ENCODE peak calls at places on chromosomes 1 and 21, in seven cellular contexts. One of them, this sample, is unnamed.
A peak's percentile ranks its signal among the peaks of the same experiment; 100 is the strongest.

GRCh38 chr21:46027855-46028493 is 46.4 kb downstream of the COL6A1 start:
- DNase-seq in stimulated activated CD8-positive, alpha-beta memory T cell treated with anti-CD3 and anti-CD28 coated beads, Interleukin-4, amount 100 ng/mL, for 24 hours: no peak
- DNase-seq in astrocyte of the cerebellum: no peak
- DNase-seq in posterior cingulate gyrus: no peak
- DNase-seq in psoas muscle: peak; percentile 23
- DNase-seq in hepatocyte: peak; percentile 5
- DNase-seq in adipocyte: peak; percentile 72
- DNase-seq in this sample: peak; percentile 79

GRCh38 chr1:181483561-181484291 is 409 bp downstream of the CACNA1E start:
- DNase-seq in posterior cingulate gyrus: no peak
- DNase-seq in adipocyte: no peak
- DNase-seq in hepatocyte: no peak
- DNase-seq in stimulated activated CD8-positive, alpha-beta memory T cell treated with anti-CD3 and anti-CD28 coated beads, Interleukin-4, amount 100 ng/mL, for 24 hours: no peak
- DNase-seq in psoas muscle: no peak
- DNase-seq in astrocyte of the cerebellum: no peak
- DNase-seq in this sample: no peak

GRCh38 chr1:204409111-204409510 is 2.5 kb downstream of the PPP1R15B start:
- DNase-seq in posterior cingulate gyrus: no peak
- DNase-seq in psoas muscle: no peak
- DNase-seq in adipocyte: peak; percentile 61
- DNase-seq in hepatocyte: no peak
- DNase-seq in stimulated activated CD8-positive, alpha-beta memory T cell treated with anti-CD3 and anti-CD28 coated beads, Interleukin-4, amount 100 ng/mL, for 24 hours: no peak
- DNase-seq in astrocyte of the cerebellum: no peak
- DNase-seq in this sample: no peak

GRCh38 chr1:230072296-230072695 is 5.3 kb downstream of the GALNT2 start:
- DNase-seq in astrocyte of the cerebellum: no peak
- DNase-seq in adipocyte: no peak
- DNase-seq in stimulated activated CD8-positive, alpha-beta memory T cell treated with anti-CD3 and anti-CD28 coated beads, Interleukin-4, amount 100 ng/mL, for 24 hours: no peak
- DNase-seq in posterior cingulate gyrus: no peak
- DNase-seq in psoas muscle: no peak
- DNase-seq in hepatocyte: no peak
- DNase-seq in this sample: no peak

GRCh38 chr1:247357781-247358211 is 26.1 kb upstream of the ZNF496 start:
- DNase-seq in astrocyte of the cerebellum: no peak
- DNase-seq in stimulated activated CD8-positive, alpha-beta memory T cell treated with anti-CD3 and anti-CD28 coated beads, Interleukin-4, amount 100 ng/mL, for 24 hours: no peak
- DNase-seq in adipocyte: no peak
- DNase-seq in psoas muscle: no peak
- DNase-seq in hepatocyte: peak; percentile 39
- DNase-seq in posterior cingulate gyrus: no peak
- DNase-seq in this sample: no peak

GRCh38 chr1:58780586-58781452 is 3.0 kb downstream of the JUN start:
- DNase-seq in astrocyte of the cerebellum: no peak
- DNase-seq in hepatocyte: peak; percentile 51
- DNase-seq in stimulated activated CD8-positive, alpha-beta memory T cell treated with anti-CD3 and anti-CD28 coated beads, Interleukin-4, amount 100 ng/mL, for 24 hours: no peak
- DNase-seq in posterior cingulate gyrus: no peak
- DNase-seq in adipocyte: peak; percentile 68
- DNase-seq in psoas muscle: no peak
- DNase-seq in this sample: no peak

GRCh38 chr1:39615086-39615662 is 24.3 kb downstream of the HEYL start:
- DNase-seq in hepatocyte: no peak
- DNase-seq in psoas muscle: no peak
- DNase-seq in astrocyte of the cerebellum: no peak
- DNase-seq in stimulated activated CD8-positive, alpha-beta memory T cell treated with anti-CD3 and anti-CD28 coated beads, Interleukin-4, amount 100 ng/mL, for 24 hours: no peak
- DNase-seq in adipocyte: no peak
- DNase-seq in posterior cingulate gyrus: no peak
- DNase-seq in this sample: no peak

GRCh38 chr1:175132456-175132855 is 60.1 kb downstream of the KIAA0040 start:
- DNase-seq in hepatocyte: no peak
- DNase-seq in adipocyte: peak; percentile 62
- DNase-seq in stimulated activated CD8-positive, alpha-beta memory T cell treated with anti-CD3 and anti-CD28 coated beads, Interleukin-4, amount 100 ng/mL, for 24 hours: no peak
- DNase-seq in astrocyte of the cerebellum: no peak
- DNase-seq in psoas muscle: no peak
- DNase-seq in posterior cingulate gyrus: no peak
- DNase-seq in this sample: no peak

GRCh38 chr1:207867136-207868081 is 43.5 kb downstream of the CD34 start:
- DNase-seq in posterior cingulate gyrus: no peak
- DNase-seq in psoas muscle: peak; percentile 26
- DNase-seq in hepatocyte: no peak
- DNase-seq in astrocyte of the cerebellum: no peak
- DNase-seq in adipocyte: peak; percentile 29
- DNase-seq in stimulated activated CD8-positive, alpha-beta memory T cell treated with anti-CD3 and anti-CD28 coated beads, Interleukin-4, amount 100 ng/mL, for 24 hours: no peak
- DNase-seq in this sample: no peak

GRCh38 chr1:178486100-178487069 is 10.4 kb downstream of the CLEC20A start:
- DNase-seq in psoas muscle: peak; percentile 23
- DNase-seq in hepatocyte: no peak
- DNase-seq in astrocyte of the cerebellum: no peak
- DNase-seq in adipocyte: no peak
- DNase-seq in posterior cingulate gyrus: no peak
- DNase-seq in stimulated activated CD8-positive, alpha-beta memory T cell treated with anti-CD3 and anti-CD28 coated beads, Interleukin-4, amount 100 ng/mL, for 24 hours: no peak
- DNase-seq in this sample: no peak

GRCh38 chr1:109368464-109368863 is 29.3 kb downstream of the SORT1 start:
- DNase-seq in astrocyte of the cerebellum: no peak
- DNase-seq in hepatocyte: no peak
- DNase-seq in adipocyte: no peak
- DNase-seq in psoas muscle: no peak
- DNase-seq in stimulated activated CD8-positive, alpha-beta memory T cell treated with anti-CD3 and anti-CD28 coated beads, Interleukin-4, amount 100 ng/mL, for 24 hours: no peak
- DNase-seq in posterior cingulate gyrus: no peak
- DNase-seq in this sample: no peak

GRCh38 chr21:45590246-45590725 is 48.0 kb upstream of the SLC19A1 start:
- DNase-seq in posterior cingulate gyrus: no peak
- DNase-seq in adipocyte: peak; percentile 76
- DNase-seq in psoas muscle: peak; percentile 57
- DNase-seq in astrocyte of the cerebellum: no peak
- DNase-seq in hepatocyte: peak; percentile 76
- DNase-seq in stimulated activated CD8-positive, alpha-beta memory T cell treated with anti-CD3 and anti-CD28 coated beads, Interleukin-4, amount 100 ng/mL, for 24 hours: peak; percentile 47
- DNase-seq in this sample: peak; percentile 79

GRCh38 chr1:63907051-63907450 is 133.2 kb downstream of the ROR1 start:
- DNase-seq in psoas muscle: no peak
- DNase-seq in stimulated activated CD8-positive, alpha-beta memory T cell treated with anti-CD3 and anti-CD28 coated beads, Interleukin-4, amount 100 ng/mL, for 24 hours: no peak
- DNase-seq in hepatocyte: no peak
- DNase-seq in astrocyte of the cerebellum: no peak
- DNase-seq in posterior cingulate gyrus: no peak
- DNase-seq in adipocyte: no peak
- DNase-seq in this sample: no peak

GRCh38 chr1:230425252-230426061 is 675 bp downstream of the PGBD5 start:
- DNase-seq in posterior cingulate gyrus: no peak
- DNase-seq in hepatocyte: peak; percentile 34
- DNase-seq in astrocyte of the cerebellum: no peak
- DNase-seq in adipocyte: peak; percentile 15
- DNase-seq in psoas muscle: no peak
- DNase-seq in stimulated activated CD8-positive, alpha-beta memory T cell treated with anti-CD3 and anti-CD28 coated beads, Interleukin-4, amount 100 ng/mL, for 24 hours: no peak
- DNase-seq in this sample: no peak

GRCh38 chr1:201190624-201191051 is at the start of gene IGFN1:
- DNase-seq in psoas muscle: peak; percentile 50
- DNase-seq in adipocyte: no peak
- DNase-seq in hepatocyte: no peak
- DNase-seq in stimulated activated CD8-positive, alpha-beta memory T cell treated with anti-CD3 and anti-CD28 coated beads, Interleukin-4, amount 100 ng/mL, for 24 hours: no peak
- DNase-seq in astrocyte of the cerebellum: no peak
- DNase-seq in posterior cingulate gyrus: no peak
- DNase-seq in this sample: no peak

GRCh38 chr1:204729516-204729915 is 44.0 kb upstream of the LRRN2 start:
- DNase-seq in adipocyte: no peak
- DNase-seq in hepatocyte: no peak
- DNase-seq in posterior cingulate gyrus: no peak
- DNase-seq in psoas muscle: no peak
- DNase-seq in stimulated activated CD8-positive, alpha-beta memory T cell treated with anti-CD3 and anti-CD28 coated beads, Interleukin-4, amount 100 ng/mL, for 24 hours: no peak
- DNase-seq in astrocyte of the cerebellum: no peak
- DNase-seq in this sample: no peak

GRCh38 chr1:223802032-223802431 is 43.7 kb downstream of the TP53BP2 start:
- DNase-seq in stimulated activated CD8-positive, alpha-beta memory T cell treated with anti-CD3 and anti-CD28 coated beads, Interleukin-4, amount 100 ng/mL, for 24 hours: no peak
- DNase-seq in astrocyte of the cerebellum: no peak
- DNase-seq in adipocyte: no peak
- DNase-seq in posterior cingulate gyrus: no peak
- DNase-seq in psoas muscle: no peak
- DNase-seq in hepatocyte: no peak
- DNase-seq in this sample: no peak

GRCh38 chr1:107771377-107771776 is 193.6 kb downstream of the VAV3 start:
- DNase-seq in psoas muscle: no peak
- DNase-seq in posterior cingulate gyrus: no peak
- DNase-seq in adipocyte: no peak
- DNase-seq in hepatocyte: peak; percentile 32
- DNase-seq in astrocyte of the cerebellum: no peak
- DNase-seq in stimulated activated CD8-positive, alpha-beta memory T cell treated with anti-CD3 and anti-CD28 coated beads, Interleukin-4, amount 100 ng/mL, for 24 hours: no peak
- DNase-seq in this sample: no peak

GRCh38 chr1:224733021-224733911 is 117.1 kb downstream of the CNIH3 start:
- DNase-seq in psoas muscle: no peak
- DNase-seq in adipocyte: no peak
- DNase-seq in astrocyte of the cerebellum: no peak
- DNase-seq in posterior cingulate gyrus: no peak
- DNase-seq in hepatocyte: peak; percentile 76
- DNase-seq in stimulated activated CD8-positive, alpha-beta memory T cell treated with anti-CD3 and anti-CD28 coated beads, Interleukin-4, amount 100 ng/mL, for 24 hours: no peak
- DNase-seq in this sample: no peak

GRCh38 chr1:47411441-47411840 is 4.6 kb upstream of the FOXE3 start:
- DNase-seq in stimulated activated CD8-positive, alpha-beta memory T cell treated with anti-CD3 and anti-CD28 coated beads, Interleukin-4, amount 100 ng/mL, for 24 hours: no peak
- DNase-seq in psoas muscle: no peak
- DNase-seq in astrocyte of the cerebellum: no peak
- DNase-seq in hepatocyte: no peak
- DNase-seq in adipocyte: peak; percentile 56
- DNase-seq in posterior cingulate gyrus: no peak
- DNase-seq in this sample: no peak

GRCh38 chr1:29516063-29516820 is 279.9 kb downstream of the PTPRU start:
- DNase-seq in psoas muscle: no peak
- DNase-seq in posterior cingulate gyrus: no peak
- DNase-seq in stimulated activated CD8-positive, alpha-beta memory T cell treated with anti-CD3 and anti-CD28 coated beads, Interleukin-4, amount 100 ng/mL, for 24 hours: no peak
- DNase-seq in astrocyte of the cerebellum: no peak
- DNase-seq in adipocyte: no peak
- DNase-seq in hepatocyte: no peak
- DNase-seq in this sample: no peak

GRCh38 chr21:29372063-29372802 is 73.5 kb downstream of the BACH1 start:
- DNase-seq in adipocyte: peak; percentile 94
- DNase-seq in hepatocyte: peak; percentile 85
- DNase-seq in astrocyte of the cerebellum: peak; percentile 81
- DNase-seq in posterior cingulate gyrus: no peak
- DNase-seq in stimulated activated CD8-positive, alpha-beta memory T cell treated with anti-CD3 and anti-CD28 coated beads, Interleukin-4, amount 100 ng/mL, for 24 hours: no peak
- DNase-seq in psoas muscle: no peak
- DNase-seq in this sample: peak; percentile 35

GRCh38 chr1:12019858-12020509 is 686 bp downstream of the MIIP start:
- DNase-seq in stimulated activated CD8-positive, alpha-beta memory T cell treated with anti-CD3 and anti-CD28 coated beads, Interleukin-4, amount 100 ng/mL, for 24 hours: no peak
- DNase-seq in posterior cingulate gyrus: no peak
- DNase-seq in psoas muscle: no peak
- DNase-seq in hepatocyte: no peak
- DNase-seq in astrocyte of the cerebellum: no peak
- DNase-seq in adipocyte: peak; percentile 20
- DNase-seq in this sample: peak; percentile 44

GRCh38 chr1:203090667-203091320 is 5.0 kb upstream of the MYOG start:
- DNase-seq in hepatocyte: no peak
- DNase-seq in stimulated activated CD8-positive, alpha-beta memory T cell treated with anti-CD3 and anti-CD28 coated beads, Interleukin-4, amount 100 ng/mL, for 24 hours: no peak
- DNase-seq in posterior cingulate gyrus: no peak
- DNase-seq in adipocyte: peak; percentile 7
- DNase-seq in psoas muscle: no peak
- DNase-seq in astrocyte of the cerebellum: no peak
- DNase-seq in this sample: no peak

GRCh38 chr1:185450917-185451316 is 133.9 kb upstream of the IVNS1ABP start:
- DNase-seq in stimulated activated CD8-positive, alpha-beta memory T cell treated with anti-CD3 and anti-CD28 coated beads, Interleukin-4, amount 100 ng/mL, for 24 hours: no peak
- DNase-seq in astrocyte of the cerebellum: no peak
- DNase-seq in hepatocyte: no peak
- DNase-seq in adipocyte: no peak
- DNase-seq in psoas muscle: no peak
- DNase-seq in posterior cingulate gyrus: no peak
- DNase-seq in this sample: no peak

GRCh38 chr1:48033495-48034050 is 36.4 kb upstream of the TRABD2B start:
- DNase-seq in psoas muscle: no peak
- DNase-seq in posterior cingulate gyrus: no peak
- DNase-seq in adipocyte: no peak
- DNase-seq in stimulated activated CD8-positive, alpha-beta memory T cell treated with anti-CD3 and anti-CD28 coated beads, Interleukin-4, amount 100 ng/mL, for 24 hours: no peak
- DNase-seq in astrocyte of the cerebellum: no peak
- DNase-seq in hepatocyte: no peak
- DNase-seq in this sample: no peak

GRCh38 chr1:187842406-187843165 is 1013.8 kb downstream of the PLA2G4A start:
- DNase-seq in hepatocyte: peak; percentile 16
- DNase-seq in astrocyte of the cerebellum: no peak
- DNase-seq in adipocyte: peak; percentile 55
- DNase-seq in stimulated activated CD8-positive, alpha-beta memory T cell treated with anti-CD3 and anti-CD28 coated beads, Interleukin-4, amount 100 ng/mL, for 24 hours: no peak
- DNase-seq in psoas muscle: no peak
- DNase-seq in posterior cingulate gyrus: no peak
- DNase-seq in this sample: no peak

GRCh38 chr1:23801338-23801748 is 789 bp upstream of the GALE start:
- DNase-seq in hepatocyte: peak; percentile 73
- DNase-seq in posterior cingulate gyrus: no peak
- DNase-seq in astrocyte of the cerebellum: no peak
- DNase-seq in adipocyte: peak; percentile 56
- DNase-seq in stimulated activated CD8-positive, alpha-beta memory T cell treated with anti-CD3 and anti-CD28 coated beads, Interleukin-4, amount 100 ng/mL, for 24 hours: no peak
- DNase-seq in psoas muscle: no peak
- DNase-seq in this sample: no peak

GRCh38 chr1:75132421-75133381 is 1.5 kb upstream of the LHX8 start:
- DNase-seq in posterior cingulate gyrus: no peak
- DNase-seq in psoas muscle: no peak
- DNase-seq in hepatocyte: no peak
- DNase-seq in stimulated activated CD8-positive, alpha-beta memory T cell treated with anti-CD3 and anti-CD28 coated beads, Interleukin-4, amount 100 ng/mL, for 24 hours: no peak
- DNase-seq in astrocyte of the cerebellum: no peak
- DNase-seq in adipocyte: peak; percentile 34
- DNase-seq in this sample: no peak

GRCh38 chr21:25501996-25502665 is 105.2 kb downstream of the MRPL39 start:
- DNase-seq in hepatocyte: no peak
- DNase-seq in astrocyte of the cerebellum: no peak
- DNase-seq in stimulated activated CD8-positive, alpha-beta memory T cell treated with anti-CD3 and anti-CD28 coated beads, Interleukin-4, amount 100 ng/mL, for 24 hours: peak; percentile 15
- DNase-seq in psoas muscle: no peak
- DNase-seq in adipocyte: no peak
- DNase-seq in posterior cingulate gyrus: no peak
- DNase-seq in this sample: no peak

GRCh38 chr1:1426961-1427934 is 6.2 kb upstream of the ANKRD65 start:
- DNase-seq in adipocyte: peak; percentile 31
- DNase-seq in stimulated activated CD8-positive, alpha-beta memory T cell treated with anti-CD3 and anti-CD28 coated beads, Interleukin-4, amount 100 ng/mL, for 24 hours: no peak
- DNase-seq in psoas muscle: no peak
- DNase-seq in posterior cingulate gyrus: no peak
- DNase-seq in hepatocyte: peak; percentile 67
- DNase-seq in astrocyte of the cerebellum: no peak
- DNase-seq in this sample: no peak

GRCh38 chr1:15848143-15848928 is 829 bp downstream of the SPEN start:
- DNase-seq in psoas muscle: peak; percentile 51
- DNase-seq in adipocyte: peak; percentile 77
- DNase-seq in astrocyte of the cerebellum: no peak
- DNase-seq in posterior cingulate gyrus: no peak
- DNase-seq in hepatocyte: peak; percentile 58
- DNase-seq in stimulated activated CD8-positive, alpha-beta memory T cell treated with anti-CD3 and anti-CD28 coated beads, Interleukin-4, amount 100 ng/mL, for 24 hours: peak; percentile 31
- DNase-seq in this sample: peak; percentile 30

GRCh38 chr1:95641386-95641785 is 407.4 kb downstream of the RWDD3 start:
- DNase-seq in astrocyte of the cerebellum: no peak
- DNase-seq in stimulated activated CD8-positive, alpha-beta memory T cell treated with anti-CD3 and anti-CD28 coated beads, Interleukin-4, amount 100 ng/mL, for 24 hours: no peak
- DNase-seq in psoas muscle: no peak
- DNase-seq in hepatocyte: peak; percentile 32
- DNase-seq in posterior cingulate gyrus: no peak
- DNase-seq in adipocyte: no peak
- DNase-seq in this sample: no peak

GRCh38 chr21:29196021-29196663 is 65.7 kb downstream of the MAP3K7CL start:
- DNase-seq in hepatocyte: peak; percentile 70
- DNase-seq in posterior cingulate gyrus: no peak
- DNase-seq in adipocyte: peak; percentile 86
- DNase-seq in psoas muscle: no peak
- DNase-seq in stimulated activated CD8-positive, alpha-beta memory T cell treated with anti-CD3 and anti-CD28 coated beads, Interleukin-4, amount 100 ng/mL, for 24 hours: peak; percentile 32
- DNase-seq in astrocyte of the cerebellum: peak; percentile 51
- DNase-seq in this sample: no peak

GRCh38 chr21:35035581-35035980 is 13.5 kb downstream of the RUNX1 start:
- DNase-seq in hepatocyte: no peak
- DNase-seq in psoas muscle: no peak
- DNase-seq in astrocyte of the cerebellum: no peak
- DNase-seq in adipocyte: no peak
- DNase-seq in stimulated activated CD8-positive, alpha-beta memory T cell treated with anti-CD3 and anti-CD28 coated beads, Interleukin-4, amount 100 ng/mL, for 24 hours: no peak
- DNase-seq in posterior cingulate gyrus: no peak
- DNase-seq in this sample: no peak

GRCh38 chr1:50620680-50621329 is 197.6 kb upstream of the DMRTA2 start:
- DNase-seq in hepatocyte: peak; percentile 40
- DNase-seq in astrocyte of the cerebellum: peak; percentile 9
- DNase-seq in psoas muscle: no peak
- DNase-seq in adipocyte: peak; percentile 35
- DNase-seq in stimulated activated CD8-positive, alpha-beta memory T cell treated with anti-CD3 and anti-CD28 coated beads, Interleukin-4, amount 100 ng/mL, for 24 hours: no peak
- DNase-seq in posterior cingulate gyrus: no peak
- DNase-seq in this sample: no peak